ENCODE peak calls at places on chromosomes 12 and 14, in six cellular contexts. V is Right ventricle myocardium inferior; K is Right ventricle myocardium superior; Z is GM12878; C is effector memory CD8-positive, alpha-beta T cell; M is left ventricle myocardium superior. P is an unnamed sample.

GRCh38 chr12:53571295-53571694 is 54.9 kb downstream of the ATF7 start:
- ATAC-seq in V (no peak), K (no peak), Z (peak), C (no peak), M (no peak), P (no peak)

GRCh38 chr14:36582011-36582873 is at the start of gene NKX2-8:
- ATAC-seq in V (no peak), K (no peak), Z (no peak), C (no peak), M (no peak), P (no peak)

GRCh38 chr14:86799244-86799647 is 1193.7 kb downstream of the GALC start:
- ATAC-seq in V (peak), K (peak), Z (no peak), C (no peak), M (peak), P (no peak)

GRCh38 chr14:80919622-80920021 is 21.9 kb downstream of the CEP128 start:
- ATAC-seq in V (no peak), K (no peak), Z (no peak), C (no peak), M (no peak), P (no peak)

GRCh38 chr14:103711516-103712431 is 3.5 kb downstream of the XRCC3 start:
- ATAC-seq in V (peak), K (peak), Z (no peak), C (no peak), M (peak), P (no peak)

GRCh38 chr12:29710104-29710503 is 73.6 kb downstream of the TMTC1 start:
- ATAC-seq in V (peak), K (peak), Z (no peak), C (no peak), M (peak), P (no peak)

GRCh38 chr14:93998871-93999403 is 1.8 kb downstream of the CCDC197 start:
- ATAC-seq in V (no peak), K (no peak), Z (peak), C (no peak), M (peak), P (no peak)

GRCh38 chr12:67638694-67639093 is 9.9 kb upstream of the DYRK2 start:
- ATAC-seq in V (no peak), K (no peak), Z (no peak), C (no peak), M (no peak), P (no peak)

GRCh38 chr14:52917732-52918131 is 33.1 kb downstream of the FERMT2 start:
- ATAC-seq in V (no peak), K (peak), Z (peak), C (peak), M (peak), P (no peak)

GRCh38 chr12:24777359-24777758 is 171.5 kb downstream of the BCAT1 start:
- ATAC-seq in V (no peak), K (no peak), Z (no peak), C (no peak), M (no peak), P (no peak)

GRCh38 chr12:19834596-19834995 is 395.3 kb downstream of the AEBP2 start:
- ATAC-seq in V (no peak), K (no peak), Z (no peak), C (no peak), M (no peak), P (no peak)

GRCh38 chr14:22403286-22403685 is 185.7 kb downstream of the DAD1 start:
- ATAC-seq in V (no peak), K (no peak), Z (no peak), C (no peak), M (no peak), P (no peak)

GRCh38 chr14:35879141-35879648 is 53.1 kb downstream of the BRMS1L start:
- ATAC-seq in V (no peak), K (no peak), Z (no peak), C (no peak), M (peak), P (no peak)

GRCh38 chr14:69750495-69750894 is 16.4 kb upstream of the SRSF5 start:
- ATAC-seq in V (no peak), K (no peak), Z (peak), C (no peak), M (no peak), P (no peak)

P was measured in stimulated activated memory B cell treated with anti-CD40 and anti-IgM and Interleukin-4, amounts not matched to agents 10 μg/mL and 1 μg/mL and 100 μg/mL, for 72 hours.